ENCODE peak calls at places on chromosomes 7 and 10, in seven cellular contexts. One of them, this sample, is unnamed.

GRCh38 chr10:119285495-119286267 is 78.3 kb downstream of the GRK5 start:
- DNase-seq in HL-60: no peak
- DNase-seq in K562: no peak
- DNase-seq in GM12878: no peak
- DNase-seq in HCT116: no peak
- DNase-seq in A549: no peak
- DNase-seq in Panc1: no peak
- DNase-seq in this sample: no peak

GRCh38 chr7:23547662-23548061 is 15.9 kb upstream of the TRA2A start:
- DNase-seq in HL-60: no peak
- DNase-seq in GM12878: no peak
- DNase-seq in HCT116: no peak
- DNase-seq in Panc1: no peak
- DNase-seq in A549: no peak
- DNase-seq in K562: no peak
- DNase-seq in this sample: no peak

GRCh38 chr10:80530251-80530650 is 7.5 kb upstream of the SH2D4B start:
- DNase-seq in GM12878: no peak
- DNase-seq in HL-60: peak
- DNase-seq in K562: no peak
- DNase-seq in A549: peak
- DNase-seq in HCT116: peak
- DNase-seq in Panc1: no peak
- DNase-seq in this sample: peak

GRCh38 chr7:155222046-155222445 is 75.6 kb upstream of the INSIG1 start:
- DNase-seq in HCT116: no peak
- DNase-seq in GM12878: no peak
- DNase-seq in Panc1: no peak
- DNase-seq in K562: no peak
- DNase-seq in A549: no peak
- DNase-seq in HL-60: no peak
- DNase-seq in this sample: no peak

GRCh38 chr7:88789480-88790064 is 6.0 kb downstream of the TEX47 start:
- DNase-seq in Panc1: peak
- DNase-seq in HCT116: peak
- DNase-seq in A549: peak
- DNase-seq in HL-60: no peak
- DNase-seq in K562: no peak
- DNase-seq in GM12878: no peak
- DNase-seq in this sample: peak

GRCh38 chr10:1149793-1150637 is 93.8 kb downstream of the WDR37 start:
- DNase-seq in Panc1: no peak
- DNase-seq in HL-60: no peak
- DNase-seq in HCT116: no peak
- DNase-seq in GM12878: no peak
- DNase-seq in K562: peak
- DNase-seq in A549: no peak
- DNase-seq in this sample: peak

GRCh38 chr7:92682324-92682723 is 92.1 kb upstream of the FAM133B start:
- DNase-seq in K562: no peak
- DNase-seq in A549: no peak
- DNase-seq in HL-60: no peak
- DNase-seq in Panc1: no peak
- DNase-seq in HCT116: no peak
- DNase-seq in GM12878: no peak
- DNase-seq in this sample: no peak

GRCh38 chr10:131067690-131068089 is 243.8 kb downstream of the TCERG1L start:
- DNase-seq in Panc1: no peak
- DNase-seq in K562: no peak
- DNase-seq in HL-60: no peak
- DNase-seq in HCT116: no peak
- DNase-seq in GM12878: no peak
- DNase-seq in A549: no peak
- DNase-seq in this sample: no peak

GRCh38 chr10:89250814-89251416 is 660 bp downstream of the LIPA start:
- DNase-seq in GM12878: no peak
- DNase-seq in HCT116: no peak
- DNase-seq in A549: no peak
- DNase-seq in HL-60: no peak
- DNase-seq in K562: no peak
- DNase-seq in Panc1: no peak
- DNase-seq in this sample: no peak

GRCh38 chr7:73865738-73866445 is 4.9 kb downstream of the TMEM270 start:
- DNase-seq in HCT116: no peak
- DNase-seq in Panc1: no peak
- DNase-seq in HL-60: no peak
- DNase-seq in A549: peak
- DNase-seq in GM12878: no peak
- DNase-seq in K562: peak
- DNase-seq in this sample: peak

GRCh38 chr7:80997841-80998240 is 79.0 kb upstream of the SEMA3C start:
- DNase-seq in GM12878: no peak
- DNase-seq in HL-60: no peak
- DNase-seq in HCT116: no peak
- DNase-seq in K562: no peak
- DNase-seq in A549: no peak
- DNase-seq in Panc1: no peak
- DNase-seq in this sample: peak
- TF ChIP-seq REST in GM12878: no peak
- TF ChIP-seq REST in HL-60: no peak
- TF ChIP-seq REST in HCT116: no peak
- TF ChIP-seq REST in K562: no peak
- TF ChIP-seq REST in A549: no peak
- TF ChIP-seq REST in Panc1: no peak
- TF ChIP-seq REST in this sample: no peak

DNA sequence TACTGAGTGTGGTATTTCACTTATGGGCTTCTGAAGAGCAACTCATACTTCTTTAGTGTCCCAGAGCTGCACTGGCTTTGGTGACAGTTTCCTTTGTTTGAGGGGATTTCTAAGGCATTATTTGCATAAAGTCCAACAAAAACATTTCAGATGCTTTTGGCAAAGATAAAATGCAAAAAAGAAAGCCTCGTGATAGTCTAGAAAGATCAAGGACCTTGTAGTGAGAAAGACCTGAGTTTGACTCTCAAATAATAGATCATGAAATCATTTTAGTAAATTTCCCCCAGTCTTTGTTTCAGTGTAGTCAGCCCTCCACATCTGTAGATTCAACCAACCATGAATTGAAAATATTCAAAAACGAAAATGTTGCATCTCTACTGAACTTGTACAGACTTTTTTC is 107.4 kb downstream of the EEPD1 start:
- DNase-seq in A549: no peak
- DNase-seq in HL-60: no peak
- DNase-seq in Panc1: no peak
- DNase-seq in HCT116: no peak
- DNase-seq in GM12878: no peak
- DNase-seq in K562: no peak
- DNase-seq in this sample: no peak
- TF ChIP-seq REST in A549: no peak
- TF ChIP-seq REST in HL-60: no peak
- TF ChIP-seq REST in Panc1: no peak
- TF ChIP-seq REST in HCT116: no peak
- TF ChIP-seq REST in GM12878: no peak
- TF ChIP-seq REST in K562: no peak
- TF ChIP-seq REST in this sample: no peak

GRCh38 chr10:48804740-48805182 is 120.1 kb downstream of the WDFY4 start:
- DNase-seq in HCT116: no peak
- DNase-seq in A549: no peak
- DNase-seq in K562: no peak
- DNase-seq in GM12878: peak
- DNase-seq in Panc1: no peak
- DNase-seq in HL-60: peak
- DNase-seq in this sample: peak

GRCh38 chr10:48807786-48808185 is 123.1 kb downstream of the WDFY4 start:
- DNase-seq in GM12878: no peak
- DNase-seq in A549: no peak
- DNase-seq in Panc1: no peak
- DNase-seq in K562: no peak
- DNase-seq in HL-60: no peak
- DNase-seq in HCT116: no peak
- DNase-seq in this sample: no peak

GRCh38 chr10:48805848-48806247 is 121.2 kb downstream of the WDFY4 start:
- DNase-seq in GM12878: no peak
- DNase-seq in K562: no peak
- DNase-seq in HL-60: no peak
- DNase-seq in Panc1: no peak
- DNase-seq in HCT116: no peak
- DNase-seq in A549: no peak
- DNase-seq in this sample: no peak

GRCh38 chr10:48805411-48805810 is 120.7 kb downstream of the WDFY4 start:
- DNase-seq in HL-60: no peak
- DNase-seq in Panc1: no peak
- DNase-seq in GM12878: no peak
- DNase-seq in K562: no peak
- DNase-seq in HCT116: no peak
- DNase-seq in A549: no peak
- DNase-seq in this sample: no peak

DNA sequence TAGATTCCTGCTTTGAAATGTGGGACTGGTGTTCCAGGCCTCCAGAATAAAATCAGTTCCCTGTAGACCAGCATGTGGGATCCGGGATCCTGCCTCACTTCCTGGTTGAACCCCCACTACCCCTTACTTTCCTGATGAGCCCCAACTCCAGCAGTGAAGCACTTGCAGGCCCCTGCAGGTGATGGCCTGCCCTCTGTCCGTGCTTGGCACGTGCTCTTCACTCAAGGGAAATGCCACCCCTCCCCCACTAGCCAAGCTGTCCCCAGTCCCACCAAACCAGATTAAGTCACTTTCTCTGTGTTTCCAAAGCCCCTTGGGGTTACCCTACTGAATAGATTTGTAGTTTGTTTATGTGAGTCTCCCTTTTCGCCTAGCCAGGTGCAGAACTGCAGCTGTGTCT is 121.6 kb downstream of the WDFY4 start:
- DNase-seq in A549: no peak
- DNase-seq in Panc1: no peak
- DNase-seq in K562: no peak
- DNase-seq in HCT116: no peak
- DNase-seq in HL-60: no peak
- DNase-seq in GM12878: no peak
- DNase-seq in this sample: no peak
- TF ChIP-seq REST in A549: no peak
- TF ChIP-seq REST in Panc1: no peak
- TF ChIP-seq REST in K562: no peak
- TF ChIP-seq REST in HCT116: no peak
- TF ChIP-seq REST in HL-60: no peak
- TF ChIP-seq REST in GM12878: no peak
- TF ChIP-seq REST in this sample: no peak

DNA sequence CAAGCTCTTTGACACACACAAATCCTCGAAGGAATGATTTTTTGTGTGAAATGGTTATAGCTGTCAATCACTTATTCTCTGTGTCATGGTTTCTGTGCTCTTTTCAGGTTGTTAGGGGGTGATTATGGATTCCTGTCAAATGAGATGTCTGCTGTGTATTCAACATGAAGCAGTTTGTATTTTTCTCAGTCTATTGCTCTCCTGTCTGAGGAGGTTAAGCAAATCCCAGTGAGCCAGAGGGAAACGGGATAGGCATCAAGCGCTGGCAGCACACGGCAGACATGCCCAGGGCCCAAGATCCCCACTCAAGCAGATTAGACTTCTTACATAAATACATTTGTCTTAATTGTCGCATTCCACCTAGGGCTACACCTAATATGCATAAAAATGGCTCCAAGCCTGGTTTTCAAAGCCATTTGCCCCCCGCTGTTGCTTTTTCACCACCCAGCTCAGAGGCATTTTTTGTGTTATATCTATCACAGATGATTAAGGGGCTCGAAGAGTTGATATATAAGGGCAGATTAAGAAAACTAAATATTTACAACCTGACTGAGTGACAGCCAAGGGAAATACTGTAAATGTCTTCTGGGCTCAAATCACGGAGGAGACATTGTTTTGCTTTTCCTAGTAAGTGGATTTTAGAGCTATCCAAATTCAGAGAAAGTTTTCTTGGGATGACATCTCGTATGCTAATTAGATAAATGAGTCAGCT is 192.7 kb upstream of the LRGUK start:
- DNase-seq in Panc1: no peak
- DNase-seq in GM12878: no peak
- DNase-seq in HL-60: no peak
- DNase-seq in HCT116: no peak
- DNase-seq in K562: no peak
- DNase-seq in A549: no peak
- DNase-seq in this sample: no peak
- TF ChIP-seq REST in Panc1: no peak
- TF ChIP-seq REST in GM12878: no peak
- TF ChIP-seq REST in HL-60: no peak
- TF ChIP-seq REST in HCT116: no peak
- TF ChIP-seq REST in K562: no peak
- TF ChIP-seq REST in A549: no peak
- TF ChIP-seq REST in this sample: no peak

DNA sequence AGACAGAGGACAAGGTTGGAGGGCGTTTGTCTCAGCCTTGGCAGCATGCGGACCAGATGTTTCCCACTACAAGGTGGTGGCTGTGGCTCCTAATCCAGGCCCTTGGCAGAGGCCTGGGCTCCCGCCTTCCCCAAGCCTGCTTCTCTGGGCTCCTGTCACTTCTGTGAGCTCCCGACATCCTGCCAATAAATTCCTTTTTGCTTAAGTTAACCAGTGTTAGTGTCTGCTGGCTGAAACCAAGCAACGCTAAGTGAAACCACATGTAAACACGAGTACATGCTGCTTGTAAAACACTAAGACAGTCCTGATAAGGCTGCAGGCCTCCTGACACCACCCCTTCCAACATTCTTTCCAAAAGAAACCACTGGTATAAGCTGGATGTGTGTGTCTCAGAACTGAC is 263.6 kb upstream of the ZMIZ1 start:
- DNase-seq in HL-60: no peak
- DNase-seq in A549: peak
- DNase-seq in HCT116: no peak
- DNase-seq in K562: no peak
- DNase-seq in GM12878: no peak
- DNase-seq in Panc1: no peak
- DNase-seq in this sample: peak
- TF ChIP-seq REST in HL-60: no peak
- TF ChIP-seq REST in A549: no peak
- TF ChIP-seq REST in HCT116: no peak
- TF ChIP-seq REST in K562: no peak
- TF ChIP-seq REST in GM12878: no peak
- TF ChIP-seq REST in Panc1: no peak
- TF ChIP-seq REST in this sample: peak

GRCh38 chr7:132639983-132640382 is 63.7 kb upstream of the PLXNA4 start:
- DNase-seq in A549: no peak
- DNase-seq in HCT116: no peak
- DNase-seq in Panc1: no peak
- DNase-seq in HL-60: no peak
- DNase-seq in GM12878: no peak
- DNase-seq in K562: no peak
- DNase-seq in this sample: no peak
- TF ChIP-seq REST in A549: no peak
- TF ChIP-seq REST in HCT116: no peak
- TF ChIP-seq REST in Panc1: no peak
- TF ChIP-seq REST in HL-60: no peak
- TF ChIP-seq REST in GM12878: no peak
- TF ChIP-seq REST in K562: no peak
- TF ChIP-seq REST in this sample: no peak

This sample was measured in SK-N-SH.